ENCODE peak calls at places on chromosomes 16 and 17, in five cellular contexts. G is HCT116, N is H9, B is IMR-90, J is OCI-LY7. I is an unnamed sample. For H4K20me1 and H3K4me1, the result is how much of the 10 kb centered on the place peaks cover.

GRCh38 chr16:84284168-84284722 is 10.4 kb upstream of the WFDC1 start:
- DNase-seq in N (peak), B (no peak), G (no peak), J (no peak), I (peak)

GRCh38 chr17:45573915-45574314 is 83.4 kb upstream of the PLEKHM1 start:
- DNase-seq in N (no peak), G (no peak), J (no peak), B (peak), I (peak)

GRCh38 chr17:36977066-36977465 is 28.3 kb downstream of the AATF start:
- DNase-seq in G (no peak), J (no peak), N (no peak), B (no peak), I (no peak)

GRCh38 chr17:69501591-69502468 is 87.3 kb downstream of the MAP2K6 start:
- DNase-seq in B (peak), N (peak), J (peak), G (no peak), I (peak)

GRCh38 chr17:10618202-10618635 is 38.9 kb downstream of the MYH3 start:
- DNase-seq in N (peak), J (peak), B (peak), G (peak), I (peak)

GRCh38 chr17:33725675-33726271 is 432.7 kb upstream of the ASIC2 start:
- DNase-seq in G (no peak), N (peak), B (peak), J (peak), I (peak)

GRCh38 chr17:58330997-58331814 is 2.6 kb upstream of the TSPOAP1 start:
- DNase-seq in J (peak), B (no peak), N (peak), G (no peak), I (no peak)

GRCh38 chr16:17404903-17405691 is 65.7 kb downstream of the XYLT1 start:
- DNase-seq in G (no peak), N (no peak), J (no peak), B (peak), I (peak)

GRCh38 chr16:70694088-70694487 is 8.2 kb upstream of the MTSS2 start:
- DNase-seq in G (no peak), J (no peak), N (peak), B (peak), I (peak)

GRCh38 chr16:10656618-10657017 is 38.1 kb downstream of the TEKT5 start:
- DNase-seq in G (no peak), J (no peak), N (no peak), B (no peak), I (no peak)

GRCh38 chr17:4914009-4914408 is 11.1 kb upstream of the CHRNE start:
- DNase-seq in B (peak), J (no peak), N (no peak), G (no peak), I (peak)

GRCh38 chr16:77584205-77584859 is 138.0 kb upstream of the NUDT7 start:
- DNase-seq in N (peak), G (peak), J (peak), B (peak), I (peak)

GRCh38 chr16:79598341-79599181 is 2.0 kb downstream of the MAF start:
- DNase-seq in G (no peak), J (no peak), N (peak), B (no peak), I (peak)

GRCh38 chr16:11698271-11698689 is 30.0 kb downstream of the SNN start:
- DNase-seq in B (peak), J (peak), N (no peak), G (no peak), I (peak)

GRCh38 chr17:68522266-68522665 is 10.0 kb downstream of the PRKAR1A start:
- DNase-seq in J (no peak), G (no peak), B (no peak), N (no peak), I (no peak)

GRCh38 chr16:54931041-54931756 is 534 bp downstream of the IRX5 start:
- DNase-seq in N (peak), J (no peak), B (no peak), G (no peak), I (peak)

GRCh38 chr17:13518271-13519000 is 83.3 kb downstream of the HS3ST3A1 start:
- DNase-seq in J (no peak), B (peak), N (no peak), G (no peak), I (peak)

GRCh38 chr16:48405153-48405552 is 19.9 kb upstream of the SIAH1 start:
- DNase-seq in J (no peak), G (no peak), N (no peak), B (no peak), I (no peak)

GRCh38 chr16:48408688-48409087 is 23.5 kb upstream of the SIAH1 start:
- DNase-seq in B (peak), G (no peak), N (no peak), J (no peak), I (peak)

GRCh38 chr16:48405907-48406306 is 20.7 kb upstream of the SIAH1 start:
- DNase-seq in J (no peak), B (no peak), N (no peak), G (no peak), I (no peak)

GRCh38 chr16:48413291-48413690 is 28.1 kb upstream of the SIAH1 start:
- DNase-seq in B (no peak), J (no peak), G (no peak), N (no peak), I (no peak)

GRCh38 chr16:48409839-48410610 is 24.8 kb upstream of the SIAH1 start:
- DNase-seq in N (no peak), B (peak), J (no peak), G (no peak), I (peak)
- H3K27ac ChIP-seq in N (no peak), B (peak), J (no peak), G (no peak), I (peak)

GRCh38 chr17:75367312-75367711 is 38.2 kb downstream of the GRB2 start:
- DNase-seq in N (no peak), B (peak), J (no peak), G (no peak), I (peak)

GRCh38 chr17:75371981-75372380 is 33.5 kb downstream of the GRB2 start:
- DNase-seq in N (no peak), B (no peak), G (no peak), J (no peak), I (no peak)

GRCh38 chr17:75370288-75370687 is 35.2 kb downstream of the GRB2 start:
- DNase-seq in N (no peak), J (no peak), G (no peak), B (no peak), I (no peak)

GRCh38 chr17:75371339-75371738 is 34.1 kb downstream of the GRB2 start:
- DNase-seq in G (no peak), J (peak), B (no peak), N (no peak), I (no peak)

GRCh38 chr17:75373290-75373689 is 32.2 kb downstream of the GRB2 start:
- DNase-seq in J (no peak), B (no peak), G (no peak), N (no peak), I (no peak)
- H4K20me1 ChIP-seq in J (under half), B (half or more), G (under half), N (under half), I (under half)

GRCh38 chr16:85520853-85521736 is 92.0 kb upstream of the GSE1 start:
- DNase-seq in J (no peak), B (no peak), N (no peak), G (peak), I (no peak)
- H3K4me1 ChIP-seq in J (under half), B (under half), N (under half), G (under half), I (under half)

DNA sequence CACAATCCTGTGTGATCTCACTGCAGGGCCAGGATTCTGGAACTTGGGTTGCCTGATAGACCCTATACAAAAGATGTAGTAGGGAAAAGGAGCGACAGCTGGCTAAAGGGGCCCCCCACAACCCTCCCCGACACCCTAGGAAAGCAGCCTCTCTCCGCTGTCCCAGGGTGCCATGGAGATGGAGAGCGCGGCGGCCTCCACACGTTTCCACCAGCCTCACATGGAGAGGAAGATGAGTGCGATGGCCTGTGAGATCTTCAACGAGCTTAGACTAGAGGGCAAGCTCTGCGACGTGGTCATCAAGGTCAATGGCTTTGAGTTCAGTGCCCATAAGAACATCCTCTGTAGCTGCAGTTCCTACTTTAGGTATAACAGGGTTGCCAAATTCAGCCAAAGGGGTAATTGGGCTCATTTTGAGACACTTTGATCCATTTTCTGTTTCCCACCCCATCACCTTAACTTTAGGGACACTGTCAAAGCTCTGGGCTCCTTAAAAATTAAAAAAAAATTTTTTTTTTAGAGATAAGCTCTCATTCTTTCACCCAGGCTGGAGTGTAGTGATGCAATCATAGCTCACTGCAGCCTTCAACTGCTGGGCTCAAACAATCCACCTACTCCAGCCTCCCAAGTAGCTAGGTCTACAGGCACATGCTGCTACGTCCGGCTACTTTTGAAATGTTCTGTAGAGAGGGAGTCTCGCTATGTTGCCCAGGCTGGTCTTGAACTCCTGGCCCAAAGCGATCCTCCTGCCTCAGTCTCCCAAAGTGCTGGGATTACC is at the start of gene KLHL10:
- DNase-seq in G (no peak), N (no peak), J (no peak), B (no peak), I (no peak)
- H3K27ac ChIP-seq in G (no peak), N (no peak), J (no peak), B (no peak), I (no peak)

I was measured in GM23248.